ENCODE peak calls at places on chromosome 14, in five cellular contexts. S is nephron progenitor cell; G is brain microvascular endothelial cell; Y is activated CD4-positive, alpha-beta T cell treated with anti-CD3 and anti-CD28 coated beads for 48 hours; J is NCI-H345. F is an unnamed sample.

GRCh38 chr14:76083796-76084195 is 67.9 kb upstream of the GPATCH2L start:
- DNase-seq in S (no peak), G (no peak), Y (no peak), J (no peak), F (no peak)

GRCh38 chr14:59464651-59465569 is at the start of gene GPR135:
- DNase-seq in S (peak), G (no peak), Y (peak), J (peak), F (no peak)

GRCh38 chr14:69547701-69548348 is 26.8 kb downstream of the CCDC177 start:
- DNase-seq in S (peak), G (peak), Y (peak), J (no peak), F (no peak)

GRCh38 chr14:100874411-100875091 is 29.0 kb downstream of the RTL1 start:
- DNase-seq in S (no peak), G (no peak), Y (no peak), J (no peak), F (no peak)

GRCh38 chr14:79064200-79064599 is 894.0 kb downstream of the NRXN3 start:
- DNase-seq in S (no peak), G (no peak), Y (no peak), J (no peak), F (no peak)

GRCh38 chr14:66174453-66174891 is 311.7 kb upstream of the CCDC196 start:
- DNase-seq in S (no peak), G (no peak), Y (no peak), J (no peak), F (no peak)

GRCh38 chr14:71725802-71726638 is 206.2 kb upstream of the RGS6 start:
- DNase-seq in S (no peak), G (peak), Y (no peak), J (no peak), F (no peak)

GRCh38 chr14:68285421-68286179 is 466.0 kb downstream of the RAD51B start:
- DNase-seq in S (no peak), G (no peak), Y (peak), J (no peak), F (no peak)

GRCh38 chr14:94918896-94919295 is 149.0 kb upstream of the GSC start:
- DNase-seq in S (no peak), G (no peak), Y (no peak), J (no peak), F (no peak)

GRCh38 chr14:72126561-72126960 is 194.3 kb downstream of the RGS6 start:
- DNase-seq in S (no peak), G (no peak), Y (no peak), J (no peak), F (no peak)

GRCh38 chr14:92352158-92352985 is 29.4 kb downstream of the SLC24A4 start:
- DNase-seq in S (no peak), G (peak), Y (peak), J (no peak), F (peak)

GRCh38 chr14:24892730-24893059 is 157.3 kb downstream of the STXBP6 start:
- DNase-seq in S (no peak), G (no peak), Y (no peak), J (no peak), F (no peak)

GRCh38 chr14:28102814-28103213 is 663.8 kb upstream of the FOXG1 start:
- DNase-seq in S (no peak), G (no peak), Y (no peak), J (peak), F (no peak)

GRCh38 chr14:53295985-53296582 is 143.0 kb upstream of the DDHD1 start:
- DNase-seq in S (peak), G (peak), Y (no peak), J (peak), F (peak)

GRCh38 chr14:100762901-100763300 is 36.2 kb downstream of the DLK1 start:
- DNase-seq in S (no peak), G (no peak), Y (no peak), J (no peak), F (no peak)

GRCh38 chr14:59699422-59699821 is 122.8 kb upstream of the CCDC175 start:
- DNase-seq in S (no peak), G (no peak), Y (no peak), J (no peak), F (no peak)

GRCh38 chr14:29652586-29652985 is 275.1 kb downstream of the PRKD1 start:
- DNase-seq in S (no peak), G (no peak), Y (no peak), J (no peak), F (no peak)

GRCh38 chr14:82394916-82395315 is 861.3 kb upstream of the SEL1L start:
- DNase-seq in S (no peak), G (no peak), Y (no peak), J (peak), F (no peak)

GRCh38 chr14:91283666-91284065 is 39.2 kb upstream of the GPR68 start:
- DNase-seq in S (no peak), G (no peak), Y (no peak), J (no peak), F (no peak)

GRCh38 chr14:69924181-69924580 is 45.0 kb downstream of the SMOC1 start:
- DNase-seq in S (no peak), G (no peak), Y (no peak), J (no peak), F (no peak)

GRCh38 chr14:73786942-73787759 is 64.5 kb upstream of the PTGR2 start:
- DNase-seq in S (peak), G (no peak), Y (peak), J (no peak), F (peak)

GRCh38 chr14:59688224-59689170 is 111.9 kb upstream of the CCDC175 start:
- DNase-seq in S (peak), G (peak), Y (peak), J (no peak), F (peak)

GRCh38 chr14:96424104-96424989 is 32.4 kb downstream of the AK7 start:
- DNase-seq in S (no peak), G (peak), Y (peak), J (peak), F (peak)

GRCh38 chr14:104294628-104294982 is 156.2 kb downstream of the KIF26A start:
- DNase-seq in S (no peak), G (no peak), Y (no peak), J (no peak), F (no peak)

GRCh38 chr14:105525861-105526780 is at the start of gene TMEM121:
- DNase-seq in S (peak), G (no peak), Y (peak), J (peak), F (peak)

GRCh38 chr14:52112336-52113018 is 43.6 kb upstream of the NID2 start:
- DNase-seq in S (no peak), G (peak), Y (no peak), J (no peak), F (no peak)

GRCh38 chr14:67187826-67188225 is 1.4 kb upstream of the GARIN2 start:
- DNase-seq in S (no peak), G (peak), Y (no peak), J (no peak), F (no peak)

GRCh38 chr14:49549881-49550280 is 36.3 kb downstream of the RPS29 start:
- DNase-seq in S (no peak), G (peak), Y (no peak), J (no peak), F (peak)

GRCh38 chr14:58243790-58244555 is 670 bp upstream of the PSMA3 start:
- DNase-seq in S (no peak), G (no peak), Y (no peak), J (peak), F (peak)

GRCh38 chr14:68795602-68796417 is 2.9 kb upstream of the ZFP36L1 start:
- DNase-seq in S (peak), G (peak), Y (peak), J (peak), F (peak)

GRCh38 chr14:54387328-54387727 is 9.5 kb upstream of the CDKN3 start:
- DNase-seq in S (no peak), G (no peak), Y (no peak), J (no peak), F (no peak)

GRCh38 chr14:80959448-80960006 is 4.1 kb downstream of the TSHR start:
- DNase-seq in S (no peak), G (no peak), Y (peak), J (peak), F (no peak)

GRCh38 chr14:32370720-32371119 is 41.6 kb downstream of the AKAP6 start:
- DNase-seq in S (no peak), G (no peak), Y (no peak), J (no peak), F (no peak)

GRCh38 chr14:93986972-93987371 is 10.1 kb upstream of the CCDC197 start:
- DNase-seq in S (peak), G (no peak), Y (no peak), J (no peak), F (no peak)

GRCh38 chr14:69657961-69658360 is 46.6 kb downstream of the SUSD6 start:
- DNase-seq in S (peak), G (no peak), Y (no peak), J (peak), F (no peak)

GRCh38 chr14:49250109-49250508 is 336.1 kb downstream of the RPS29 start:
- DNase-seq in S (no peak), G (peak), Y (no peak), J (no peak), F (no peak)

F was measured in HAP-1.